ENCODE peak calls at places on chromosomes 1 and 21, in eight cellular contexts. Y is ascending aorta; Z is thyroid gland; A is CD8-positive, alpha-beta T cell; K is upper lobe of left lung; Q is BE2C; L is heart right ventricle; T is adrenal gland. U is an unnamed sample.

GRCh38 chr1:225691377-225691776 is 38.5 kb upstream of the ENAH start:
- DNase-seq in Y (no peak), Z (no peak), A (no peak), K (peak; percentile 37), Q (no peak), L (no peak), T (no peak), U (peak; percentile 45)

GRCh38 chr1:157469715-157470114 is 82.6 kb downstream of the FCRL5 start:
- DNase-seq in Y (no peak), Z (no peak), A (no peak), K (no peak), Q (no peak), L (no peak), T (no peak), U (no peak)

GRCh38 chr1:22447581-22448215 is 4.0 kb upstream of the ZBTB40 start:
- DNase-seq in Y (no peak), Z (no peak), A (no peak), K (no peak), Q (peak; percentile 14), L (no peak), T (peak; percentile 86), U (peak; percentile 70)

GRCh38 chr21:45279446-45280177 is 8.1 kb downstream of the POFUT2 start:
- DNase-seq in Y (no peak), Z (no peak), A (no peak), K (peak; percentile 12), Q (no peak), L (no peak), T (peak; percentile 9), U (peak; percentile 56)

GRCh38 chr1:204480515-204480914 is 14.1 kb downstream of the PIK3C2B start:
- DNase-seq in Y (no peak), Z (peak; percentile 68), A (no peak), K (no peak), Q (peak; percentile 60), L (no peak), T (no peak), U (no peak)

GRCh38 chr1:242187171-242187570 is 188.3 kb upstream of the MAP1LC3C start:
- DNase-seq in Y (no peak), Z (no peak), A (no peak), K (no peak), Q (no peak), L (no peak), T (no peak), U (no peak)

GRCh38 chr1:227333423-227333822 is 15.1 kb upstream of the CDC42BPA start:
- DNase-seq in Y (no peak), Z (no peak), A (no peak), K (no peak), Q (no peak), L (no peak), T (no peak), U (no peak)

GRCh38 chr1:240091614-240092300 is at the start of gene FMN2:
- DNase-seq in Y (no peak), Z (no peak), A (no peak), K (no peak), Q (peak; percentile 74), L (no peak), T (peak; percentile 20), U (no peak)

GRCh38 chr1:7218210-7218832 is 433.1 kb downstream of the CAMTA1 start:
- DNase-seq in Y (no peak), Z (peak; percentile 30), A (no peak), K (no peak), Q (peak; percentile 45), L (no peak), T (peak; percentile 32), U (no peak)

GRCh38 chr1:22257286-22258275 is 114.7 kb upstream of the WNT4 start:
- DNase-seq in Y (no peak), Z (no peak), A (no peak), K (peak; percentile 58), Q (no peak), L (no peak), T (no peak), U (no peak)

GRCh38 chr1:224067621-224068457 is 46.1 kb upstream of the FBXO28 start:
- DNase-seq in Y (no peak), Z (no peak), A (no peak), K (no peak), Q (no peak), L (no peak), T (no peak), U (no peak)

GRCh38 chr1:213864007-213864406 is 123.8 kb upstream of the PROX1 start:
- DNase-seq in Y (no peak), Z (no peak), A (no peak), K (no peak), Q (no peak), L (no peak), T (no peak), U (no peak)

DNA sequence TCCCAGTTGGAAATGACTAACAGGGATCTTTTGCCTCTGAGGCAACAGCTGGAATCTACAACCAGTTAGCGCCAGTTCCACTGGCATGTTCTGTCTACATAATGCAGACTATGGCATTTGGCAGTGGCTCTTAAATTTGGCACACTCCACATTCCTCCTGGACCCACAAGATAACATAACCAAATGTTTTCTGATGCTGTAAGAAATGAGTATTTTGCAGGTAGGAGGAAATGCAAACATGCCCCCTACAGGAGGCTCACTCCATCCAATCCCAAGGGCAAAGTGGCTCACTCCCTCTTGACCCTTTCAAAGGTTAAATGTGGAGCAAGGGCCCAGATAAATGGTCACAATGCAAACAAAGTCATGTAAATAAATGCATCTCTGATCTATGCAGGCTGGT is 129.2 kb upstream of the PROX1 start:
- DNase-seq in Y (no peak), Z (no peak), A (no peak), K (no peak), Q (no peak), L (no peak), T (no peak), U (no peak)
- TF ChIP-seq CTCF in Y (no peak), Z (no peak), A (no peak), K (no peak), Q (peak; percentile 25), L (no peak), T (no peak), U (no peak)

GRCh38 chr1:41698916-41699860 is 214.7 kb upstream of the EDN2 start:
- DNase-seq in Y (no peak), Z (no peak), A (no peak), K (no peak), Q (no peak), L (no peak), T (no peak), U (no peak)

GRCh38 chr1:41699861-41700248 is 215.4 kb upstream of the EDN2 start:
- DNase-seq in Y (no peak), Z (no peak), A (no peak), K (no peak), Q (no peak), L (no peak), T (no peak), U (no peak)

GRCh38 chr1:41704189-41704588 is 214.5 kb downstream of the HIVEP3 start:
- DNase-seq in Y (no peak), Z (no peak), A (no peak), K (no peak), Q (no peak), L (no peak), T (no peak), U (no peak)

GRCh38 chr1:41700986-41701535 is 216.6 kb upstream of the EDN2 start:
- DNase-seq in Y (no peak), Z (no peak), A (no peak), K (no peak), Q (no peak), L (no peak), T (no peak), U (no peak)

DNA sequence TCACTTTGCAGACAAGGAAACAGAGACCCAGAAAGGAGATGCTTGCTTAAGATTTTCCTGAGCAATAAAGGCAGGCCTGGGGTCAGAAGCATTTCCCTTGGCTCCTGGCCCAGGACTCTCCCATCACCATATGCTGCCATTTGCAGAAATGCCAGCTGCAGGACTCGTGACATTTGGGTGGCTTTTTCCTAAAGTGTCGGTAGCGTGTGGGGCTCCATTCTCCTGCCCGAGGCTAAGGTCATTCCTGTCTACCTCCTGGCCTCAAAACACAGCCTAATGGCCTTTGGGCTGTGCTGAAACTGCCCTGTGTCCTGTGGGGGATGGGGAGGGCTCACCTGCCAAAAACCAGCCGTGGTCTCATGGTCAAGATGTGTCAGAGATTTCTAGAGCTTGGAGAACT is 216.1 kb upstream of the EDN2 start:
- DNase-seq in Y (no peak), Z (no peak), A (no peak), K (no peak), Q (no peak), L (no peak), T (no peak), U (no peak)
- H3K4me1 ChIP-seq in Y (no peaks in the 10 kb centered on the region), Z (no peaks in the 10 kb centered on the region), A (no peaks in the 10 kb centered on the region), K (no peaks in the 10 kb centered on the region), Q (no peaks in the 10 kb centered on the region), L (no peaks in the 10 kb centered on the region), T (no peaks in the 10 kb centered on the region), U (no peaks in the 10 kb centered on the region)

DNA sequence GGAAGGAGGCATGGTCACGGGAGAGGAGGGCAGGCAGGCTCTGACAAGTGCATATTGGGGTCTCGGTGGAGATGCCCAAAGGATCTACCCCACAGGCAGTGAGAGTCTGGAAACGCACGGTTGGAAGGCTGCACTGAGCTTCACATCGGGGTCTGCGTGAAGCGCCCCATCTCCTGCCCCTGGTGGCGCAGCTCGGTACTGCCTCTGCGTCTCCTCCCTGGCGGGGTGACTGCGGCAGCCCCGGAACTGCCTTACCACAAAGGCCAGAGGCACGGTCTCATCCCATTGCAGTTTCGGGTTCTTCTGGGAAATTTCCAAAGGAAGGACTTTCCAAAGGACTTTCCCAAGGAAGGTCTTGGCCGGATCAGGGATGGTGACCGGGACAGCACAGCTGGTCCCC is 69.2 kb upstream of the AJAP1 start:
- DNase-seq in Y (no peak), Z (no peak), A (peak; percentile 19), K (no peak), Q (peak; percentile 12), L (peak; percentile 42), T (peak; percentile 19), U (peak; percentile 34)
- TF ChIP-seq CTCF in Y (no peak), Z (no peak), A (peak; percentile 68), K (peak; percentile 38), Q (no peak), L (peak; percentile 71), T (peak; percentile 54), U (no peak)

GRCh38 chr1:154856049-154856448 is 14.0 kb downstream of the KCNN3 start:
- DNase-seq in Y (no peak), Z (no peak), A (no peak), K (no peak), Q (peak; percentile 71), L (no peak), T (no peak), U (no peak)
- H3K4me1 ChIP-seq in Y (no peaks in the 10 kb centered on the region), Z (no peaks in the 10 kb centered on the region), A (no peaks in the 10 kb centered on the region), K (no peaks in the 10 kb centered on the region), Q (peaks cover 13% of the 10 kb centered on the region), L (peaks cover 9% of the 10 kb centered on the region), T (no peaks in the 10 kb centered on the region), U (no peaks in the 10 kb centered on the region)

GRCh38 chr1:10634428-10635384 is 160.0 kb downstream of the PEX14 start:
- DNase-seq in Y (peak; percentile 46), Z (no peak), A (no peak), K (no peak), Q (peak; percentile 45), L (peak; percentile 57), T (no peak), U (peak; percentile 87)
- TF ChIP-seq CTCF in Y (no peak), Z (no peak), A (no peak), K (no peak), Q (no peak), L (no peak), T (no peak), U (peak; percentile 9)